ENCODE peak calls at places on chromosomes 16 and 17, in five cellular contexts. One of them, this sample, is unnamed.

GRCh38 chr17:68248886-68249872 is 1.3 kb downstream of the AMZ2 start:
- DNase-seq in activated effector memory CD4-positive, alpha-beta T cell treated with Interleukin-2 at 50 U/mL for 16 hours: no peak
- DNase-seq in GM18507: no peak
- DNase-seq in NCI-H1048: no peak
- DNase-seq in NCI-H774: no peak
- DNase-seq in this sample: no peak

GRCh38 chr17:13266596-13266995 is 248.8 kb upstream of the ELAC2 start:
- DNase-seq in activated effector memory CD4-positive, alpha-beta T cell treated with Interleukin-2 at 50 U/mL for 16 hours: no peak
- DNase-seq in GM18507: no peak
- DNase-seq in NCI-H1048: no peak
- DNase-seq in NCI-H774: no peak
- DNase-seq in this sample: no peak

GRCh38 chr16:46582313-46582712 is 38.9 kb downstream of the SHCBP1 start:
- DNase-seq in activated effector memory CD4-positive, alpha-beta T cell treated with Interleukin-2 at 50 U/mL for 16 hours: no peak
- DNase-seq in GM18507: no peak
- DNase-seq in NCI-H1048: no peak
- DNase-seq in NCI-H774: no peak
- DNase-seq in this sample: no peak

GRCh38 chr17:45261577-45262515 is at the start of gene SPATA32:
- DNase-seq in activated effector memory CD4-positive, alpha-beta T cell treated with Interleukin-2 at 50 U/mL for 16 hours: peak; percentile 62
- DNase-seq in GM18507: peak; percentile 46
- DNase-seq in NCI-H1048: no peak
- DNase-seq in NCI-H774: no peak
- DNase-seq in this sample: peak; percentile 49

GRCh38 chr17:20234266-20234665 is 225.1 kb downstream of the SPECC1 start:
- DNase-seq in activated effector memory CD4-positive, alpha-beta T cell treated with Interleukin-2 at 50 U/mL for 16 hours: peak; percentile 9
- DNase-seq in GM18507: no peak
- DNase-seq in NCI-H1048: no peak
- DNase-seq in NCI-H774: no peak
- DNase-seq in this sample: peak; percentile 73

GRCh38 chr17:15263206-15263579 is 1.9 kb downstream of the PMP22 start:
- DNase-seq in activated effector memory CD4-positive, alpha-beta T cell treated with Interleukin-2 at 50 U/mL for 16 hours: no peak
- DNase-seq in GM18507: no peak
- DNase-seq in NCI-H1048: no peak
- DNase-seq in NCI-H774: no peak
- DNase-seq in this sample: no peak

GRCh38 chr17:7004398-7005253 is 7.8 kb upstream of the RNASEK start:
- DNase-seq in activated effector memory CD4-positive, alpha-beta T cell treated with Interleukin-2 at 50 U/mL for 16 hours: no peak
- DNase-seq in GM18507: peak; percentile 35
- DNase-seq in NCI-H1048: no peak
- DNase-seq in NCI-H774: peak; percentile 51
- DNase-seq in this sample: peak; percentile 48

GRCh38 chr16:2692948-2693651 is 10.8 kb downstream of the KCTD5 start:
- DNase-seq in activated effector memory CD4-positive, alpha-beta T cell treated with Interleukin-2 at 50 U/mL for 16 hours: no peak
- DNase-seq in GM18507: no peak
- DNase-seq in NCI-H1048: no peak
- DNase-seq in NCI-H774: no peak
- DNase-seq in this sample: no peak

GRCh38 chr16:53926209-53926608 is 222.3 kb downstream of the FTO start:
- DNase-seq in activated effector memory CD4-positive, alpha-beta T cell treated with Interleukin-2 at 50 U/mL for 16 hours: no peak
- DNase-seq in GM18507: no peak
- DNase-seq in NCI-H1048: no peak
- DNase-seq in NCI-H774: no peak
- DNase-seq in this sample: no peak

GRCh38 chr17:10151667-10152496 is 46.5 kb downstream of the GAS7 start:
- DNase-seq in activated effector memory CD4-positive, alpha-beta T cell treated with Interleukin-2 at 50 U/mL for 16 hours: no peak
- DNase-seq in GM18507: no peak
- DNase-seq in NCI-H1048: no peak
- DNase-seq in NCI-H774: no peak
- DNase-seq in this sample: no peak

GRCh38 chr17:51006601-51007000 is 114.1 kb downstream of the SPAG9 start:
- DNase-seq in activated effector memory CD4-positive, alpha-beta T cell treated with Interleukin-2 at 50 U/mL for 16 hours: no peak
- DNase-seq in GM18507: no peak
- DNase-seq in NCI-H1048: no peak
- DNase-seq in NCI-H774: no peak
- DNase-seq in this sample: no peak

GRCh38 chr17:49963626-49964538 is 5.1 kb upstream of the DLX4 start:
- DNase-seq in activated effector memory CD4-positive, alpha-beta T cell treated with Interleukin-2 at 50 U/mL for 16 hours: no peak
- DNase-seq in GM18507: no peak
- DNase-seq in NCI-H1048: no peak
- DNase-seq in NCI-H774: no peak
- DNase-seq in this sample: no peak

GRCh38 chr16:88356124-88356726 is 26.5 kb upstream of the ZNF469 start:
- DNase-seq in activated effector memory CD4-positive, alpha-beta T cell treated with Interleukin-2 at 50 U/mL for 16 hours: no peak
- DNase-seq in GM18507: no peak
- DNase-seq in NCI-H1048: no peak
- DNase-seq in NCI-H774: no peak
- DNase-seq in this sample: no peak

GRCh38 chr17:78879679-78880186 is 23.3 kb downstream of the CEP295NL start:
- DNase-seq in activated effector memory CD4-positive, alpha-beta T cell treated with Interleukin-2 at 50 U/mL for 16 hours: no peak
- DNase-seq in GM18507: no peak
- DNase-seq in NCI-H1048: no peak
- DNase-seq in NCI-H774: no peak
- DNase-seq in this sample: peak; percentile 6

GRCh38 chr16:27774779-27775178 is 224.8 kb downstream of the KATNIP start:
- DNase-seq in activated effector memory CD4-positive, alpha-beta T cell treated with Interleukin-2 at 50 U/mL for 16 hours: no peak
- DNase-seq in GM18507: no peak
- DNase-seq in NCI-H1048: no peak
- DNase-seq in NCI-H774: no peak
- DNase-seq in this sample: no peak

GRCh38 chr16:31477220-31478216 is 5.4 kb upstream of the SLC5A2 start:
- DNase-seq in activated effector memory CD4-positive, alpha-beta T cell treated with Interleukin-2 at 50 U/mL for 16 hours: peak; percentile 19
- DNase-seq in GM18507: no peak
- DNase-seq in NCI-H1048: no peak
- DNase-seq in NCI-H774: no peak
- DNase-seq in this sample: no peak

GRCh38 chr17:1179112-1179634 is 608 bp downstream of the ABR start:
- DNase-seq in activated effector memory CD4-positive, alpha-beta T cell treated with Interleukin-2 at 50 U/mL for 16 hours: no peak
- DNase-seq in GM18507: no peak
- DNase-seq in NCI-H1048: no peak
- DNase-seq in NCI-H774: no peak
- DNase-seq in this sample: no peak

GRCh38 chr16:12127244-12127643 is 150.7 kb downstream of the SNX29 start:
- DNase-seq in activated effector memory CD4-positive, alpha-beta T cell treated with Interleukin-2 at 50 U/mL for 16 hours: no peak
- DNase-seq in GM18507: no peak
- DNase-seq in NCI-H1048: no peak
- DNase-seq in NCI-H774: no peak
- DNase-seq in this sample: no peak